ENCODE peak calls at places on chromosomes 13 and 19, in six cellular contexts. B, Q, P, A, C and N are unnamed samples.

GRCh38 chr13:64075543-64076271 is 2660.1 kb upstream of the PCDH20 start:
- DNase-seq in B (no peak), Q (no peak), P (no peak), A (no peak), C (no peak), N (no peak)

GRCh38 chr13:50130686-50131051 is 115.4 kb downstream of the KCNRG start:
- DNase-seq in B (no peak), Q (no peak), P (no peak), A (no peak), C (no peak), N (no peak)

GRCh38 chr13:29105779-29106178 is 285.6 kb downstream of the MTUS2 start:
- DNase-seq in B (no peak), Q (no peak), P (no peak), A (no peak), C (no peak), N (no peak)

GRCh38 chr13:98691360-98691759 is 61.1 kb downstream of the SLC15A1 start:
- DNase-seq in B (no peak), Q (no peak), P (no peak), A (no peak), C (peak), N (peak)

GRCh38 chr13:36788276-36788675 is 30.7 kb upstream of the RFXAP start:
- DNase-seq in B (no peak), Q (no peak), P (no peak), A (no peak), C (peak), N (peak)

GRCh38 chr13:32200741-32201140 is 114.4 kb downstream of the ZAR1L start:
- DNase-seq in B (no peak), Q (no peak), P (no peak), A (no peak), C (no peak), N (no peak)

GRCh38 chr19:39046037-39046821 is 13.9 kb upstream of the FBXO27 start:
- DNase-seq in B (no peak), Q (no peak), P (peak), A (no peak), C (no peak), N (no peak)

GRCh38 chr19:48041877-48042580 is 1.9 kb downstream of the CABP5 start:
- DNase-seq in B (no peak), Q (no peak), P (no peak), A (no peak), C (no peak), N (no peak)

GRCh38 chr13:24627090-24627714 is 53.0 kb upstream of the ATP12A start:
- DNase-seq in B (no peak), Q (no peak), P (no peak), A (no peak), C (no peak), N (no peak)

GRCh38 chr19:10820173-10820572 is 15.8 kb downstream of the TMED1 start:
- DNase-seq in B (no peak), Q (no peak), P (no peak), A (no peak), C (no peak), N (no peak)

GRCh38 chr13:21385710-21386109 is 73.4 kb downstream of the ZDHHC20 start:
- DNase-seq in B (no peak), Q (no peak), P (no peak), A (no peak), C (no peak), N (no peak)

GRCh38 chr13:42760949-42761348 is 20.4 kb upstream of the FAM216B start:
- DNase-seq in B (no peak), Q (no peak), P (no peak), A (no peak), C (no peak), N (no peak)

GRCh38 chr13:86002921-86003488 is 203.8 kb upstream of the SLITRK6 start:
- DNase-seq in B (peak), Q (no peak), P (no peak), A (no peak), C (no peak), N (no peak)

GRCh38 chr19:4140237-4140711 is 13.2 kb upstream of the CREB3L3 start:
- DNase-seq in B (peak), Q (no peak), P (peak), A (no peak), C (peak), N (no peak)

GRCh38 chr13:97116754-97117153 is 105.4 kb upstream of the MBNL2 start:
- DNase-seq in B (no peak), Q (no peak), P (no peak), A (no peak), C (peak), N (peak)

GRCh38 chr19:3024509-3024869 is 4.6 kb downstream of the TLE2 start:
- DNase-seq in B (no peak), Q (no peak), P (no peak), A (no peak), C (no peak), N (no peak)

GRCh38 chr13:109918179-109918651 is 131.8 kb upstream of the IRS2 start:
- DNase-seq in B (no peak), Q (no peak), P (peak), A (no peak), C (no peak), N (no peak)

GRCh38 chr19:55165952-55166529 is 372 bp downstream of the DNAAF3 start:
- DNase-seq in B (peak), Q (no peak), P (peak), A (peak), C (peak), N (peak)

GRCh38 chr13:60627071-60627686 is 230.2 kb downstream of the TDRD3 start:
- DNase-seq in B (peak), Q (peak), P (peak), A (no peak), C (no peak), N (no peak)

GRCh38 chr19:8663920-8664670 is 33.7 kb downstream of the NFILZ start:
- DNase-seq in B (no peak), Q (no peak), P (peak), A (peak), C (no peak), N (no peak)

GRCh38 chr13:50676602-50677001 is 166.9 kb downstream of the DLEU7 start:
- DNase-seq in B (no peak), Q (no peak), P (no peak), A (no peak), C (peak), N (no peak)

GRCh38 chr13:96816261-96816660 is 178.0 kb downstream of the OXGR1 start:
- DNase-seq in B (no peak), Q (no peak), P (no peak), A (no peak), C (no peak), N (no peak)

GRCh38 chr13:39952244-39953233 is 297.1 kb downstream of the COG6 start:
- DNase-seq in B (no peak), Q (no peak), P (peak), A (no peak), C (no peak), N (no peak)

GRCh38 chr13:20495087-20496023 is 30.3 kb downstream of the CRYL1 start:
- DNase-seq in B (peak), Q (peak), P (peak), A (peak), C (peak), N (peak)

GRCh38 chr13:112579310-112579843 is 8.6 kb downstream of the TUBGCP3 start:
- DNase-seq in B (no peak), Q (no peak), P (no peak), A (no peak), C (no peak), N (no peak)

GRCh38 chr13:110759710-110760109 is 46.2 kb downstream of the ING1 start:
- DNase-seq in B (no peak), Q (no peak), P (peak), A (no peak), C (peak), N (no peak)